ENCODE peak calls at places on chromosomes 16 and 17, in nine cellular contexts. K, P, B, M, A, Y, E, U and Z are unnamed samples.
A peak's percentile ranks its signal among the peaks of the same experiment; 100 is the strongest.

GRCh38 chr17:80146121-80147034 is 550 bp downstream of the EIF4A3 start:
- DNase-seq in P (peak; percentile 71), M (no peak), A (no peak), U (no peak), K (peak; percentile 12), B (no peak), Y (no peak), E (no peak), Z (no peak)

GRCh38 chr16:19881783-19882182 is 2.9 kb downstream of the GPRC5B start:
- DNase-seq in Y (no peak), A (no peak), P (no peak), U (no peak), K (no peak), E (no peak), M (no peak), B (no peak), Z (no peak)

GRCh38 chr16:7013990-7014389 is 318.7 kb upstream of the RBFOX1 start:
- DNase-seq in U (no peak), P (peak; percentile 19), A (no peak), K (no peak), B (no peak), M (no peak), Y (no peak), E (no peak), Z (no peak)

GRCh38 chr16:31428277-31428597 is at the start of gene COX6A2:
- DNase-seq in K (no peak), P (no peak), U (no peak), E (no peak), B (peak; percentile 67), A (no peak), M (no peak), Y (no peak), Z (peak; percentile 40)

GRCh38 chr16:63617047-63617989 is 1504.5 kb downstream of the CDH11 start:
- DNase-seq in E (no peak), A (no peak), U (no peak), M (peak; percentile 73), K (no peak), Y (no peak), P (no peak), B (peak; percentile 23), Z (no peak)

GRCh38 chr16:10669791-10670190 is 24.9 kb downstream of the TEKT5 start:
- DNase-seq in U (no peak), Y (no peak), P (no peak), K (no peak), E (no peak), A (no peak), M (no peak), B (no peak), Z (no peak)

GRCh38 chr16:11105038-11105903 is 150.7 kb downstream of the SOCS1 start:
- DNase-seq in K (no peak), E (peak; percentile 79), P (peak; percentile 68), M (no peak), U (no peak), Y (peak; percentile 87), A (no peak), B (no peak), Z (no peak)

GRCh38 chr17:29618272-29619065 is 4.2 kb downstream of the CORO6 start:
- DNase-seq in U (no peak), K (no peak), P (no peak), Y (no peak), B (no peak), M (peak; percentile 44), E (no peak), A (no peak), Z (no peak)

GRCh38 chr16:48607056-48607825 is 2.7 kb downstream of the N4BP1 start:
- DNase-seq in A (no peak), M (no peak), P (no peak), B (no peak), Y (no peak), E (no peak), U (no peak), K (no peak), Z (no peak)

GRCh38 chr16:49398761-49399160 is 25.2 kb downstream of the C16orf78 start:
- DNase-seq in M (no peak), Y (no peak), A (no peak), E (no peak), U (no peak), K (no peak), P (no peak), B (no peak), Z (no peak)

GRCh38 chr17:1908699-1909309 is 79.0 kb downstream of the RPA1 start:
- DNase-seq in E (peak; percentile 71), B (peak; percentile 27), A (peak; percentile 64), K (no peak), Y (peak; percentile 48), U (peak; percentile 57), M (peak; percentile 72), P (peak; percentile 79), Z (no peak)

GRCh38 chr17:28381141-28381825 is 9.8 kb downstream of the SARM1 start:
- DNase-seq in K (no peak), B (no peak), E (peak; percentile 57), A (no peak), P (no peak), Y (no peak), M (peak; percentile 87), U (no peak), Z (peak; percentile 84)

GRCh38 chr16:30585022-30585399 is 486 bp downstream of the ZNF785 start:
- DNase-seq in P (no peak), M (no peak), Y (no peak), K (no peak), U (no peak), A (no peak), E (peak; percentile 52), B (no peak), Z (no peak)

GRCh38 chr16:84029297-84030096 is 13.1 kb downstream of the SLC38A8 start:
- DNase-seq in Y (no peak), M (peak; percentile 41), U (no peak), P (no peak), K (no peak), A (no peak), E (no peak), B (no peak), Z (no peak)

GRCh38 chr17:16444258-16444886 is 29.0 kb downstream of the TRPV2 start:
- DNase-seq in M (peak; percentile 39), A (no peak), E (no peak), Y (no peak), U (no peak), K (no peak), P (no peak), B (no peak), Z (no peak)

GRCh38 chr17:16449121-16449570 is 33.8 kb downstream of the TRPV2 start:
- DNase-seq in Y (no peak), K (no peak), A (no peak), B (no peak), M (no peak), E (no peak), P (no peak), U (no peak), Z (no peak)

GRCh38 chr17:16447676-16448075 is 32.3 kb downstream of the TRPV2 start:
- DNase-seq in K (no peak), E (no peak), B (no peak), A (no peak), U (no peak), M (no peak), P (no peak), Y (no peak), Z (no peak)

GRCh38 chr17:16448490-16448889 is 33.1 kb downstream of the TRPV2 start:
- DNase-seq in Y (no peak), M (no peak), B (no peak), P (no peak), K (no peak), U (no peak), E (no peak), A (no peak), Z (no peak)

DNA sequence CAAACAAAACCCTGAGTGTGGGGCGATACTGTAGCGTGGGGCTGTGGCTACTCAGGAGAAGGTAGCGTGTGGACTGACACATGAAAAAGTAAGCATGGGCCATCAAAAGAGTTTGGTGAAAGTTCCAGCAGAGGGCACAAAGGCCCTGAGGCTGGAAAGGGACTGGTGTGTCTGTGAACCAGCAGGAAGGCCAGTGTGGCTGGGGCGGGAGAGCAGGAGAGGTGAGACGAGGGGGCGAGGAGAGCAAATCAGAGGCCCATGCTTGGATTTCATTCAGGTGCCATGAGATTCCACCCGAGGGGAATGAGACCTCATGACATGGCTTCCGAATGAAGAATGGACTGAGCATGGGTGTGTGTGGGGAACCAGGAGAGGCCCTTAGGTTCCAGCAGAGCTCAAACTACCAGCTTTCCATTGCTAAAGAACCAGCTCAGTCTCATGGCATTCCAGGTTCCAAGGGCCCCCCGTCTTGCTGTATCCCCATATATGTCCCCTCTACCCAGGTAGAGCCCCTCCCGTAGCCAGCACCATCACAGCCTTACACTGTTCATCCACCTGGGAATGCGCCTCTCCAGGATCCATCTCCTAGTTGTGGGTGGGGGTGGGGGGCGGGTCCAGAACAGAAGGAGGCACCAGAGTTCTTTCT is 31.1 kb downstream of the TRPV2 start:
- DNase-seq in A (no peak), U (no peak), K (no peak), M (no peak), E (no peak), B (no peak), P (no peak), Y (no peak), Z (no peak)
- TF ChIP-seq CTCF in A (no peak), U (no peak), K (no peak), M (no peak), E (no peak), B (no peak), P (peak; percentile 28), Y (no peak), Z (no peak)

GRCh38 chr16:4533490-4533889 is 5.1 kb downstream of the CDIP1 start:
- DNase-seq in A (no peak), U (no peak), K (no peak), M (no peak), B (no peak), Y (no peak), E (no peak), P (no peak), Z (no peak)
- H3K27ac ChIP-seq in A (peak overlapping the region; percentile 49), U (peak overlapping the region; percentile 20), K (no peak overlapping the region), M (no peak overlapping the region), B (peak overlapping the region; percentile 80), Y (no peak overlapping the region), E (peak overlapping the region; percentile 35), P (no peak overlapping the region), Z (no peak overlapping the region)

GRCh38 chr17:50835563-50836231 is at the start of gene WFIKKN2:
- DNase-seq in K (no peak), A (no peak), U (no peak), P (no peak), B (no peak), M (no peak), Y (no peak), E (no peak), Z (no peak)
- H3K4me3 ChIP-seq in K (no peak within 1 kb of the TSS), A (no peak within 1 kb of the TSS), U (peak within 1 kb of the TSS; percentile 9), P (no peak within 1 kb of the TSS), B (peak within 1 kb of the TSS; percentile 55), M (no peak within 1 kb of the TSS), Y (peak within 1 kb of the TSS; percentile 17), E (peak within 1 kb of the TSS; percentile 39), Z (peak within 1 kb of the TSS; percentile 29)

DNA sequence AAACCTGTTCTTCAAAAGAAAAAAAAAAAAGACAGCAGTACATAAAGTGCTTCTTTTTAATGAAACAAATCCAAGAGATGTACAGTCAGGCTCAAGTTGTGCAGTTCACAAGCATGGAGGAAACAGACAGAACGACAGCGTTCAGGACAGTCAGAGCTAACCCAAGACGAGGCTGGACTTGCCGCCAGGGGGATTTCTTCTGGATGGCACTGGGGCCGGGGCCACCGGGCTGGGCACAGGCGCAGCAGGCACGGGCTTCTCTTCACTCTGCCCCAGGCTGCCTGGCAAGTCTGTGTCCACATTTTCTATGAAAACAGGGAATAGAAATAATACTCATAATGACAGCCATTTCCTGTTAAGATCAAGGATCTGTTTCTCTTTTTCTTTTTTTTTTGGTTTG is 4.4 kb upstream of the NT5C start:
- DNase-seq in K (no peak), E (no peak), A (no peak), B (no peak), M (no peak), Y (no peak), P (no peak), U (no peak), Z (no peak)
- TF ChIP-seq CTCF in K (no peak), E (no peak), A (no peak), B (no peak), M (no peak), Y (no peak), P (no peak), U (no peak), Z (no peak)